ENCODE peak calls at places on chromosomes 16 and 17, in ten cellular contexts. E, I, Y, X, S, T, C, B, Z and U are unnamed samples. For H3K27me3 and H3K4me1, the result is how much of the 10 kb centered on the place peaks cover.

GRCh38 chr16:68737730-68738590 is 868 bp downstream of the CDH1 start:
- DNase-seq in S (peak), Y (peak), I (peak), B (no peak), C (no peak), T (no peak), Z (peak), X (no peak), E (peak), U (no peak)

GRCh38 chr17:27206447-27206846 is 87.5 kb upstream of the WSB1 start:
- DNase-seq in Z (no peak), X (peak), Y (no peak), I (no peak), T (peak), E (peak), B (no peak), S (no peak), C (no peak), U (no peak)

GRCh38 chr16:78984887-78985464 is 615.6 kb downstream of the MAF start:
- DNase-seq in E (no peak), B (no peak), I (no peak), T (no peak), S (no peak), Y (no peak), Z (no peak), X (no peak), C (no peak), U (no peak)

GRCh38 chr17:59533694-59534093 is 31.7 kb upstream of the DHX40 start:
- DNase-seq in X (no peak), Y (no peak), B (no peak), Z (no peak), C (no peak), T (no peak), E (no peak), I (no peak), S (no peak), U (no peak)

GRCh38 chr17:53749178-53749577 is 73.5 kb upstream of the KIF2B start:
- DNase-seq in Y (no peak), T (peak), S (peak), Z (peak), B (no peak), E (peak), C (peak), X (no peak), I (no peak), U (no peak)

GRCh38 chr17:16911141-16911937 is 60.6 kb downstream of the TNFRSF13B start:
- DNase-seq in I (no peak), E (peak), T (no peak), Y (no peak), B (peak), C (peak), X (no peak), S (no peak), Z (no peak), U (peak)

GRCh38 chr17:74742153-74742515 is 5.1 kb downstream of the RAB37 start:
- DNase-seq in I (peak), Y (no peak), C (peak), Z (no peak), E (peak), X (no peak), T (no peak), S (no peak), B (no peak), U (peak)

GRCh38 chr17:77502626-77503292 is 362.0 kb downstream of the SEC14L1 start:
- DNase-seq in T (no peak), I (peak), E (peak), Z (no peak), B (peak), X (no peak), C (no peak), S (no peak), Y (no peak), U (no peak)

GRCh38 chr16:14284930-14285541 is 213.9 kb downstream of the MRTFB start:
- DNase-seq in X (peak), Z (no peak), Y (no peak), T (peak), S (peak), E (no peak), C (peak), I (no peak), B (no peak), U (no peak)

GRCh38 chr16:87207965-87208364 is 109.2 kb downstream of the C16orf95 start:
- DNase-seq in E (no peak), Y (no peak), Z (no peak), X (no peak), B (peak), T (peak), S (no peak), I (no peak), C (no peak), U (no peak)

GRCh38 chr17:79874329-79874981 is 35.2 kb upstream of the CBX4 start:
- DNase-seq in T (peak), E (peak), C (no peak), B (no peak), X (peak), S (peak), Y (no peak), I (no peak), Z (peak), U (peak)

GRCh38 chr17:82317394-82318168 is at the start of gene CD7:
- DNase-seq in E (no peak), S (no peak), X (no peak), Y (no peak), Z (no peak), B (no peak), I (no peak), T (no peak), C (no peak), U (peak)

GRCh38 chr16:58029410-58029809 is 3.9 kb downstream of the MMP15 start:
- DNase-seq in S (no peak), X (no peak), C (no peak), Y (no peak), Z (no peak), T (no peak), E (no peak), I (no peak), B (no peak), U (no peak)

GRCh38 chr16:4680673-4681470 is 12.5 kb upstream of the NUDT16L1 start:
- DNase-seq in Z (no peak), X (no peak), E (peak), T (no peak), B (no peak), Y (peak), I (peak), C (no peak), S (no peak), U (no peak)

GRCh38 chr17:68512967-68513474 is 791 bp downstream of the PRKAR1A start:
- DNase-seq in C (no peak), E (peak), I (no peak), S (peak), T (peak), X (no peak), Z (peak), B (no peak), Y (no peak), U (no peak)

GRCh38 chr16:85334718-85335583 is 222.7 kb upstream of the CIBAR2 start:
- DNase-seq in I (peak), E (peak), X (no peak), Y (peak), C (peak), T (no peak), B (no peak), Z (no peak), S (peak), U (no peak)

GRCh38 chr16:85333744-85334640 is 221.7 kb upstream of the CIBAR2 start:
- DNase-seq in B (no peak), Z (no peak), S (no peak), T (no peak), E (peak), I (no peak), Y (no peak), X (no peak), C (no peak), U (no peak)

GRCh38 chr16:85331685-85332084 is 219.4 kb upstream of the CIBAR2 start:
- DNase-seq in I (no peak), C (no peak), Z (no peak), B (no peak), S (no peak), E (no peak), T (no peak), X (peak), Y (no peak), U (no peak)

GRCh38 chr16:85332175-85332574 is 219.9 kb upstream of the CIBAR2 start:
- DNase-seq in T (no peak), Z (no peak), E (peak), X (no peak), I (no peak), C (peak), B (no peak), Y (no peak), S (peak), U (no peak)

GRCh38 chr16:85333337-85333736 is 221.1 kb upstream of the CIBAR2 start:
- DNase-seq in T (no peak), X (no peak), Y (no peak), B (no peak), S (no peak), Z (no peak), I (no peak), E (no peak), C (no peak), U (no peak)
- H3K27ac ChIP-seq in T (no peak), X (no peak), Y (no peak), B (no peak), S (no peak), Z (no peak), I (no peak), E (no peak), C (no peak), U (no peak)

GRCh38 chr17:6756425-6757012 is 673 bp downstream of the XAF1 start:
- DNase-seq in S (no peak), Z (no peak), T (peak), C (no peak), E (no peak), Y (no peak), B (no peak), X (no peak), I (peak), U (no peak)
- H3K27me3 ChIP-seq in S (under half), Z (under half), T (under half), C (under half), E (under half), Y (under half), B (under half), X (under half), I (under half), U (under half)

GRCh38 chr17:56881685-56882295 is 32.1 kb downstream of the TRIM25 start:
- DNase-seq in Y (no peak), C (no peak), I (no peak), Z (no peak), X (no peak), E (no peak), B (no peak), T (no peak), S (no peak), U (no peak)
- H3K4me1 ChIP-seq in Y (under half), C (under half), I (under half), Z (under half), X (under half), E (under half), B (under half), T (under half), S (under half), U (under half)

GRCh38 chr16:71961066-71962039 is 38.8 kb downstream of the PKD1L3 start:
- DNase-seq in I (peak), Z (peak), E (peak), S (peak), B (peak), C (peak), X (peak), T (peak), Y (peak), U (peak)

GRCh38 chr16:71965223-71965622 is 35.0 kb downstream of the PKD1L3 start:
- DNase-seq in E (no peak), C (no peak), I (no peak), X (no peak), B (no peak), T (no peak), Y (no peak), Z (no peak), S (no peak), U (no peak)

GRCh38 chr16:71966932-71967331 is 33.3 kb downstream of the PKD1L3 start:
- DNase-seq in T (peak), S (no peak), B (no peak), Y (no peak), E (no peak), C (no peak), I (no peak), Z (no peak), X (no peak), U (no peak)

GRCh38 chr16:71963125-71963875 is 36.9 kb downstream of the PKD1L3 start:
- DNase-seq in E (no peak), Z (no peak), T (no peak), X (no peak), I (no peak), S (no peak), C (no peak), B (no peak), Y (no peak), U (no peak)
- H3K27ac ChIP-seq in E (no peak), Z (no peak), T (no peak), X (no peak), I (no peak), S (no peak), C (no peak), B (no peak), Y (no peak), U (no peak)

DNA sequence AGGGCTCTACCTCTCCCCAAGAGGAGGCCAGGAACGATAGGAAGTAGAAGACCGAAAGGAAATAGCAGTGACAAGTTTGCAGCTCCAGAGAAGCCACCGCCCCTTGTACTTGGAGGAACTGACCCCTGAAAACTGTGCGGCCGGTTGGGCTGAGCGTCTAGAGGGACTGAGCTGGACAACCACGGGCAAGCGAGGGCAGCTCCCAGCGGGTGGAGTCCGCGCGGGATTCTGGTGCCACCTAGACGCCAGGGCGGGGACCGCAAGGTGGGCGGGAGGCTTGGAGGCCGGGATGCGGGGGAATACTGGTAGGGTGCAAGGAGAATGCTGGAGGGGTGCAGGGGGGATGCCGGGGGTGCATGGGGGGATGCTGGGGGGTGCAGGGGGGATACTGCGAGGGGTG is 1.3 kb upstream of the SLC6A4 start:
- DNase-seq in S (peak), C (peak), T (peak), B (no peak), X (peak), I (peak), Z (peak), E (peak), Y (peak), U (no peak)
- H3K27me3 ChIP-seq in S (half or more), C (under half), T (under half), B (half or more), X (under half), I (half or more), Z (under half), E (half or more), Y (under half), U (under half)

GRCh38 chr16:2472488-2472864 is 1.4 kb downstream of the NTN3 start:
- DNase-seq in I (no peak), E (no peak), T (no peak), C (no peak), Y (no peak), B (no peak), X (no peak), Z (no peak), S (no peak), U (no peak)
- H3K4me1 ChIP-seq in I (half or more), E (under half), T (under half), C (under half), Y (under half), B (half or more), X (under half), Z (under half), S (under half), U (under half)